ENCODE peak calls at places on chromosomes 11 and 22, in eight cellular contexts. R, W, G, O, X, K, F and P are unnamed samples. For H3K4me1, the result is how much of the 10 kb centered on the place peaks cover.

GRCh38 chr11:60242607-60243292 is at the start of gene MS4A4E:
- DNase-seq in K (no peak), O (no peak), G (no peak), R (no peak), W (no peak), X (no peak), F (no peak), P (no peak)

GRCh38 chr22:40400173-40400572 is 29.8 kb downstream of the SGSM3 start:
- DNase-seq in F (no peak), R (no peak), X (peak), O (no peak), K (no peak), G (no peak), W (peak), P (no peak)

GRCh38 chr11:83571301-83571700 is 285.1 kb upstream of the CCDC90B start:
- DNase-seq in R (peak), O (no peak), G (no peak), F (no peak), W (no peak), K (no peak), X (no peak), P (no peak)

GRCh38 chr22:26606611-26607010 is 11.2 kb downstream of the CRYBB1 start:
- DNase-seq in X (no peak), F (no peak), R (no peak), O (no peak), G (no peak), K (no peak), W (no peak), P (no peak)

GRCh38 chr22:50423956-50424355 is 50.9 kb downstream of the SBF1 start:
- DNase-seq in F (no peak), R (no peak), G (no peak), X (no peak), W (no peak), O (no peak), K (no peak), P (no peak)

GRCh38 chr22:22941831-22942510 is 54.4 kb downstream of the IGLL5 start:
- DNase-seq in X (no peak), F (no peak), G (no peak), O (no peak), W (no peak), K (no peak), R (no peak), P (no peak)

GRCh38 chr11:8702598-8702915 is 20.0 kb downstream of the RPL27A start:
- DNase-seq in G (no peak), K (no peak), R (no peak), X (no peak), F (no peak), W (no peak), O (no peak), P (no peak)

GRCh38 chr11:19441752-19442553 is 201.2 kb upstream of the E2F8 start:
- DNase-seq in G (peak), W (no peak), R (no peak), X (no peak), O (peak), F (no peak), K (peak), P (no peak)

GRCh38 chr22:45602824-45603301 is 68.8 kb upstream of the ATXN10 start:
- DNase-seq in K (no peak), O (no peak), R (peak), X (no peak), F (no peak), G (peak), W (peak), P (no peak)

GRCh38 chr11:67390947-67391303 is 861 bp upstream of the RAD9A start:
- DNase-seq in O (no peak), W (no peak), G (no peak), X (no peak), F (no peak), R (no peak), K (no peak), P (no peak)
- H3K4me1 ChIP-seq in O (under half), W (under half), G (under half), X (under half), F (under half), R (under half), K (under half), P (under half)

DNA sequence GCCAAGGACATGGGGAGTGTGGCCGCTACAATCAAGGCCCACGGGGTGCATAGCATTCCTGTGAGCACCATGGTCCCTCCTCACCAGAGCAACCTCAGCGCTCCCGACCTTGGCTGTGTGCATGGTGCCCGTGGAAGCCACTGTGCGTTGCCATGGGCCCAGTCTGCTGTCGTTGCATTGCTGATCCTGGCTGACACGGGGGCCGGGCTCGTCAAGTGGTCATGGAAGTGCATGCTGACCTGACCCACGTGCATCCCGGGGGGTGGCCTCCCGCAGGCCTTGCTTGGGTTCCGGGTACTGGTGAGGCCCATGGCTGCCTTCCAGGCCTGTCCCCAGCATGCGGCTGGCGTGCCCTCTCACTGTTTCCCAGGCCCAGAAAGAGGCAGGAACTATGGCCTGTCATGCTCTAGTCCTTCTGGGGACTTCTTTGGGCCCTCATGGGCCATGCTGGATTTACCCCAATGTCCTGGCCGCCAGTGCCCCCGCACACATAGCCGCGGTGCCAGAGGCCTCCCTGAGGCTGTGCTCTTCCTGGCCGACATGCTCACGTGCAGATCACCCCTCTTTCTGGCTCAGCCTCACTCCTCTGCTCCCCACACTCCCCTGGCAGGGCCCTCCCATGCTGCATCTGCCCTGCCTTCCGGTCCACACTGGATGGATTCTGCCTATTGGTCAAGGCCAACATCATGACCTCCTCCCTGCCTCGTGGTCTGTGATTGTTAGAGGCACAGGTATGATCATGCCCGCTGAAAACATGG is 1258.0 kb downstream of the BRD1 start:
- DNase-seq in G (no peak), X (no peak), F (peak), O (no peak), W (peak), R (no peak), K (no peak), P (no peak)
- H3K27ac ChIP-seq in G (no peak), X (no peak), F (no peak), O (no peak), W (no peak), R (no peak), K (no peak), P (no peak)

GRCh38 chr11:21567628-21568290 is 625.1 kb upstream of the ANO5 start:
- DNase-seq in F (no peak), X (no peak), G (no peak), O (no peak), K (no peak), W (no peak), R (no peak), P (no peak)
- H3K4me1 ChIP-seq in F (under half), X (under half), G (under half), O (under half), K (under half), W (under half), R (under half), P (under half)

GRCh38 chr22:17946691-17947367 is 77.5 kb downstream of the MICAL3 start:
- DNase-seq in K (no peak), O (no peak), F (no peak), G (no peak), W (no peak), R (no peak), X (no peak), P (no peak)

GRCh38 chr22:17944205-17944725 is 80.1 kb downstream of the MICAL3 start:
- DNase-seq in K (no peak), F (no peak), W (no peak), O (no peak), R (no peak), X (no peak), G (no peak), P (no peak)

GRCh38 chr22:17945851-17946690 is 78.3 kb downstream of the MICAL3 start:
- DNase-seq in R (no peak), K (no peak), X (no peak), O (no peak), W (no peak), F (no peak), G (no peak), P (no peak)

GRCh38 chr22:17943533-17944204 is 80.7 kb downstream of the MICAL3 start:
- DNase-seq in W (no peak), X (no peak), R (no peak), O (peak), K (no peak), F (no peak), G (no peak), P (no peak)

GRCh38 chr22:17945156-17945850 is 79.1 kb downstream of the MICAL3 start:
- DNase-seq in R (no peak), F (no peak), X (no peak), G (no peak), W (no peak), K (no peak), O (no peak), P (no peak)
- H3K27ac ChIP-seq in R (no peak), F (no peak), X (no peak), G (no peak), W (no peak), K (peak), O (no peak), P (peak)

DNA sequence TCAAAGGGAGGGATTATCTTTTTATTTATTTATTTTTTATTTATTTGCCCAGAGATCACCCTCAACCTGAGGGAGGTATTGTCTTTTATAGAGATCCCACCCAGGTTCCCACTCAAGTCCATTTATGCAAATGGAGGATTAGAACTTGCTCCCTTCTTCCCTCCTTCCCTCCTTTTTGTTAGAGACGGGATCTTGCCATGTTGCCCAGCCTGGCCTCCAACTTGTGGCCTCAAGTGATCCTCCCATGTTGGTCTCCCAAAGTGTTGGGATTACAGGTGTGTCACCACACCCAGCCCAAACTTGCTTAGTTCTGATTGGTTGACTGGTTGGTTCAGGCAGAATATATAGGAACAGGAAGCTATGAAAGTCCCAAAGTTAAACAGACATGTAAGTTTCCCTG is 51.9 kb downstream of the HIPK3 start:
- DNase-seq in G (no peak), W (no peak), R (no peak), X (no peak), K (no peak), F (no peak), O (no peak), P (no peak)
- H3K4me1 ChIP-seq in G (under half), W (under half), R (under half), X (under half), K (under half), F (under half), O (under half), P (under half)

GRCh38 chr11:92449222-92449621 is 224.6 kb downstream of the FAT3 start:
- DNase-seq in K (no peak), G (no peak), F (no peak), X (no peak), W (no peak), O (no peak), R (no peak), P (no peak)

GRCh38 chr11:92449780-92450179 is 225.2 kb downstream of the FAT3 start:
- DNase-seq in W (no peak), K (no peak), R (no peak), G (no peak), X (no peak), F (no peak), O (no peak), P (no peak)

GRCh38 chr11:92453055-92453454 is 228.4 kb downstream of the FAT3 start:
- DNase-seq in X (no peak), R (peak), W (no peak), F (no peak), O (no peak), G (no peak), K (no peak), P (no peak)

GRCh38 chr11:92447586-92447985 is 223.0 kb downstream of the FAT3 start:
- DNase-seq in X (no peak), R (no peak), W (no peak), G (no peak), F (no peak), O (no peak), K (no peak), P (no peak)

DNA sequence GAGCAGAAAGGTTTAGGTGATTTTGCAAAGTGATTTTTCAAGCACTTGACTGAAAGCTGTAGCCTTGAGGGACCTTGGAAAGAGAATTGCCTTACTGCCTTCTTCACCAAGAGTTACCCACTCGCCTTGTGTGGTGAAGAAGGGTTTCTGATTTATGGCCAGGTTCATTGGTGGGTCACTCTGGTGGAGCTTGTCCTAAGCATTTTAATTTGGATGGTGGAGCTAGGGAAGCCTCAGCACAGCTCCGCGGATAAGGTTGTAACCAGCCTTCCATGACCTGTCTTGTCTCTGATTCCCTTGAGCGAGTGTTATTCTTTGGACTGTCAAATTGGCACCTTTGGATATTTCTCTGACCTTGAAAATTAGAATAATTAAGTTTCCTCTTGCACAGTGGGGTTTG is 226.5 kb downstream of the FAT3 start:
- DNase-seq in R (no peak), K (no peak), G (no peak), X (no peak), O (no peak), F (no peak), W (no peak), P (no peak)
- H3K27ac ChIP-seq in R (no peak), K (no peak), G (no peak), X (no peak), O (no peak), F (no peak), W (no peak), P (no peak)

DNA sequence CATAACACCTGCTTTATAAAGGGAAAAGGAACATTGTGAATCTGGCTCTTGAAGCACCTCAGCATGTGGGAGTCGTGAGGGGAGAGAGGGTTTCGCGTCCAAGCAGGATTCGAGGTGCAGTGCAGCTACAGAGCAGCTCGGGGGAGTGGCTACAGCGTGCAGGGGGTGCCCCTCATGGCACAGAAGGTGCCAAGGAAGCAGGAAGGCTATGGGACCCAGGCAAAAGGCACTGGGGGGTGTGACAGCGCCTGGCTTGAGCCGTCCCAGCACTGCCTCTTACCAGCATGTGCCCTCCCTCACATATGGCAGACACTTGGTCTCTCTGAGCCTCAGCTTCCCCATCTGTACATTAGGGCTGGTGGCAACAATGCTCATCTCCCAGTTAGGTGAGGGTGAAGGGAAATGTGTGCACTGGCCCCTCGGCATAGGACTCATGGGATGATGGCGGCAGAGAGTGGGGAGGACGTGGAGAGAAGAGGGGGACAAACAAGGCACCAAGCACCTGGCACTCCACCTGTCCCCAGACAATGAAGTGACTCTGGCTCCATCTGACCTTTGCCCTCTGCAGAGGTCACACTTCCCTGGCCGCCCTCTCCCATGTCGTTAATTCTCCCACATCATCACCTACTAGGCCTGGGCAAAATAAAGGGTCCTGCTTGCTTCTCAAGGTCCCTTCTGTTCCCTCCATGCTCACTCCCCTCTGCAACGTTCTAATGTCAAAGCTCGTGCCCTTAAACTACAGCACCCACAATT is 10.4 kb downstream of the TNKS1BP1 start:
- DNase-seq in O (no peak), W (no peak), F (no peak), X (no peak), G (no peak), K (no peak), R (no peak), P (no peak)
- H3K4me1 ChIP-seq in O (under half), W (half or more), F (half or more), X (under half), G (under half), K (half or more), R (under half), P (under half)